ENCODE peak calls at places on chromosomes 3 and 15, in nine cellular contexts. B, D, J, A, G, C, S, Y and Q are unnamed samples.

GRCh38 chr3:192923731-192924130 is 6.1 kb upstream of the MB21D2 start:
- DNase-seq in B (no peak), D (no peak), J (no peak), A (no peak), G (no peak), C (no peak), S (no peak), Y (no peak), Q (no peak)

GRCh38 chr15:69451951-69452701 is 492 bp upstream of the RPLP1 start:
- DNase-seq in B (no peak), D (no peak), J (no peak), A (no peak), G (no peak), C (no peak), S (peak), Y (no peak), Q (no peak)

GRCh38 chr3:18712713-18713575 is 287.8 kb upstream of the SATB1 start:
- DNase-seq in B (no peak), D (no peak), J (no peak), A (no peak), G (no peak), C (no peak), S (no peak), Y (no peak), Q (no peak)

GRCh38 chr15:63971427-63971805 is 74.9 kb downstream of the DAPK2 start:
- DNase-seq in B (no peak), D (no peak), J (no peak), A (no peak), G (no peak), C (no peak), S (no peak), Y (no peak), Q (no peak)

GRCh38 chr3:68121291-68121690 is 466.9 kb upstream of the SUCLG2 start:
- DNase-seq in B (no peak), D (no peak), J (no peak), A (no peak), G (no peak), C (no peak), S (no peak), Y (no peak), Q (no peak)

GRCh38 chr3:129481783-129482332 is 41.8 kb downstream of the IFT122 start:
- DNase-seq in B (peak), D (no peak), J (peak), A (no peak), G (peak), C (no peak), S (peak), Y (no peak), Q (no peak)

GRCh38 chr3:50205719-50206276 is 727 bp downstream of the SLC38A3 start:
- DNase-seq in B (no peak), D (no peak), J (no peak), A (no peak), G (no peak), C (peak), S (peak), Y (no peak), Q (peak)

GRCh38 chr3:32281570-32282106 is 43.2 kb downstream of the CMTM8 start:
- DNase-seq in B (no peak), D (no peak), J (no peak), A (no peak), G (no peak), C (no peak), S (no peak), Y (no peak), Q (no peak)

GRCh38 chr3:167091186-167091585 is 288.9 kb downstream of the ZBBX start:
- DNase-seq in B (no peak), D (no peak), J (no peak), A (no peak), G (no peak), C (no peak), S (no peak), Y (no peak), Q (no peak)

GRCh38 chr3:4824948-4825325 is 154.3 kb upstream of the BHLHE40 start:
- DNase-seq in B (no peak), D (no peak), J (peak), A (no peak), G (no peak), C (no peak), S (peak), Y (no peak), Q (no peak)

GRCh38 chr3:192410684-192410960 is 316.7 kb downstream of the FGF12 start:
- DNase-seq in B (no peak), D (no peak), J (no peak), A (no peak), G (no peak), C (no peak), S (no peak), Y (no peak), Q (no peak)

GRCh38 chr3:98329392-98330124 is 24.1 kb upstream of the OR5K4 start:
- DNase-seq in B (no peak), D (no peak), J (peak), A (no peak), G (no peak), C (peak), S (peak), Y (peak), Q (peak)

GRCh38 chr3:69439683-69440270 is 53.9 kb upstream of the FRMD4B start:
- DNase-seq in B (no peak), D (no peak), J (no peak), A (no peak), G (no peak), C (no peak), S (peak), Y (no peak), Q (no peak)

GRCh38 chr3:16362781-16363180 is 97.8 kb downstream of the OXNAD1 start:
- DNase-seq in B (no peak), D (no peak), J (no peak), A (no peak), G (no peak), C (no peak), S (no peak), Y (no peak), Q (no peak)

GRCh38 chr3:81749285-81749684 is 12.2 kb downstream of the GBE1 start:
- DNase-seq in B (no peak), D (no peak), J (no peak), A (no peak), G (no peak), C (no peak), S (peak), Y (no peak), Q (no peak)

GRCh38 chr3:101037613-101038012 is 44.4 kb upstream of the ABI3BP start:
- DNase-seq in B (no peak), D (no peak), J (no peak), A (no peak), G (no peak), C (no peak), S (no peak), Y (no peak), Q (no peak)

GRCh38 chr15:71647479-71647792 is 162.9 kb upstream of the NR2E3 start:
- DNase-seq in B (no peak), D (no peak), J (no peak), A (no peak), G (no peak), C (no peak), S (peak), Y (no peak), Q (no peak)

GRCh38 chr3:126024049-126024854 is 55.3 kb downstream of the ROPN1B start:
- DNase-seq in B (no peak), D (no peak), J (no peak), A (no peak), G (no peak), C (no peak), S (no peak), Y (no peak), Q (no peak)

GRCh38 chr3:18351823-18352744 is 73.1 kb downstream of the SATB1 start:
- DNase-seq in B (no peak), D (no peak), J (no peak), A (no peak), G (peak), C (no peak), S (no peak), Y (no peak), Q (no peak)

GRCh38 chr3:53402323-53402722 is 55.0 kb upstream of the DCP1A start:
- DNase-seq in B (no peak), D (no peak), J (no peak), A (no peak), G (no peak), C (no peak), S (no peak), Y (no peak), Q (no peak)

GRCh38 chr3:33046521-33046920 is 50.4 kb downstream of the GLB1 start:
- DNase-seq in B (no peak), D (no peak), J (no peak), A (no peak), G (no peak), C (no peak), S (no peak), Y (no peak), Q (no peak)

GRCh38 chr3:120762575-120762974 is 20.0 kb downstream of the GTF2E1 start:
- DNase-seq in B (no peak), D (no peak), J (no peak), A (no peak), G (no peak), C (no peak), S (no peak), Y (no peak), Q (no peak)

GRCh38 chr3:188470508-188471130 is 316.7 kb downstream of the LPP start:
- DNase-seq in B (no peak), D (no peak), J (no peak), A (no peak), G (no peak), C (no peak), S (no peak), Y (no peak), Q (no peak)

GRCh38 chr3:18883553-18883952 is 264.8 kb upstream of the KCNH8 start:
- DNase-seq in B (no peak), D (no peak), J (no peak), A (no peak), G (no peak), C (no peak), S (no peak), Y (no peak), Q (no peak)

GRCh38 chr15:74036271-74037170 is 42.0 kb downstream of the PML start:
- DNase-seq in B (no peak), D (no peak), J (peak), A (no peak), G (no peak), C (peak), S (peak), Y (peak), Q (peak)

GRCh38 chr15:49023354-49023753 is 22.9 kb downstream of the SECISBP2L start:
- DNase-seq in B (no peak), D (no peak), J (no peak), A (no peak), G (no peak), C (no peak), S (no peak), Y (no peak), Q (no peak)

GRCh38 chr15:50241684-50242450 is 23.7 kb downstream of the HDC start:
- DNase-seq in B (no peak), D (no peak), J (peak), A (no peak), G (no peak), C (no peak), S (peak), Y (no peak), Q (no peak)
- TF ChIP-seq CTCF in B (peak), D (no peak), J (no peak), A (no peak), G (no peak), C (no peak), S (no peak), Y (no peak), Q (no peak)

GRCh38 chr3:138009476-138010272 is at the start of gene CLDN18:
- DNase-seq in B (no peak), D (no peak), J (no peak), A (no peak), G (no peak), C (no peak), S (no peak), Y (no peak), Q (no peak)
- TF ChIP-seq CTCF in B (no peak), D (no peak), J (no peak), A (no peak), G (no peak), C (no peak), S (no peak), Y (no peak), Q (no peak)

DNA sequence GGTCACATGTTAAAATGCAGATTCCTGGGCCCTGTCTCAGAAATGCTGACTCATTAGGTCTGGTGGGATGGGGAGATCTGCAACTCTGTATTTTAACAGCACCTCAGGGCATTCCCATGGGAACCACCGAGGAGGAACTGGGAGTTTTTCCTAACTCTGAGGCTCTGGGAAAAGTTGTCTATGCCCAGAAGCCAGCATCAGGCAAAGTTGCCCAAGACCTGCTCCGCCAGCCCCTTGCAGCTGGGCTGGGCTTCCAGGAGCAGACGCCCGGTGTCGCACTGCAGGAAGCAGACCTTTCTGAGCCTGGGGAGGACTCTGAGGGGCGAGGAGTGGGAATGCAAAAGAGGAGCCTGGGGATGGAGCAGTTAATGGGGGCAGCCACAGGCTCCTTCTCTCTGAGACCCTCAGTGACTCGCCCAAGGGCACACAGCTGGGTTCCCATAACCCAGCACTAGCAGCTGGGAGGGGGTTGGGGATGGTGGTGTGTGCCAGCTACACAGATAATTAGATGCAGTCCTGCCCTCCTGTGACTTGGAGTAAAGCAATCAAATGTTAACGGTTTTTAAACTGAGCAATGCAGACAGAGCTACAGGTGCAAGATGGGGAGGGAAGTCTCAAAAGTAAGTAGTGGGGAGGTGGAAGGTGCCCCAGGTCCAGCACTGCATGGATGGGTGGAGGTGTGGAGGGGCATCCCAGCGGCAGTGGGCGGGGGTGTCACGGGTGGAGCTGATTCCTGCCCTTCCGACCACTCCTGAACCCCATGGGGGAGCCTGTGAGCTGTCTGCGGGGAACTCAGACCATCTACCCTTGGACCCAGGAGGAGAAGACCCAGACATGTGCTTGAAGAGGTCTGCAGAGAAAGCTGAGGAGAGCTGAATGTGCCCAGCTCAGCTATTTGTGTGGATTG is 100.4 kb downstream of the LSM3 start:
- DNase-seq in B (no peak), D (no peak), J (no peak), A (no peak), G (no peak), C (no peak), S (no peak), Y (no peak), Q (no peak)
- TF ChIP-seq CTCF in B (no peak), D (no peak), J (no peak), A (no peak), G (no peak), C (no peak), S (no peak), Y (no peak), Q (no peak)

GRCh38 chr15:80233511-80234080 is 18.4 kb downstream of the CTXND1 start:
- DNase-seq in B (no peak), D (no peak), J (no peak), A (no peak), G (no peak), C (no peak), S (no peak), Y (no peak), Q (peak)

GRCh38 chr15:80228959-80229610 is 22.9 kb downstream of the CTXND1 start:
- DNase-seq in B (no peak), D (no peak), J (peak), A (no peak), G (no peak), C (no peak), S (no peak), Y (no peak), Q (no peak)

GRCh38 chr15:80231371-80231770 is 20.6 kb downstream of the CTXND1 start:
- DNase-seq in B (no peak), D (no peak), J (no peak), A (no peak), G (no peak), C (no peak), S (no peak), Y (no peak), Q (no peak)

GRCh38 chr15:80240261-80240660 is 11.8 kb downstream of the CTXND1 start:
- DNase-seq in B (no peak), D (no peak), J (no peak), A (no peak), G (no peak), C (no peak), S (no peak), Y (no peak), Q (no peak)

GRCh38 chr15:80234883-80235282 is 17.1 kb downstream of the CTXND1 start:
- DNase-seq in B (peak), D (no peak), J (peak), A (no peak), G (no peak), C (peak), S (peak), Y (peak), Q (peak)
- TF ChIP-seq CTCF in B (peak), D (peak), J (peak), A (no peak), G (peak), C (peak), S (peak), Y (peak), Q (peak)

GRCh38 chr3:94716326-94717018 is 653.6 kb downstream of the NSUN3 start:
- DNase-seq in B (no peak), D (no peak), J (no peak), A (no peak), G (no peak), C (no peak), S (no peak), Y (no peak), Q (no peak)
- TF ChIP-seq CTCF in B (peak), D (no peak), J (no peak), A (no peak), G (no peak), C (no peak), S (no peak), Y (peak), Q (no peak)

GRCh38 chr15:67240235-67241131 is 14.0 kb downstream of the AAGAB start:
- DNase-seq in B (no peak), D (no peak), J (peak), A (no peak), G (no peak), C (no peak), S (no peak), Y (no peak), Q (no peak)
- TF ChIP-seq CTCF in B (peak), D (no peak), J (peak), A (no peak), G (no peak), C (no peak), S (no peak), Y (no peak), Q (no peak)